ENCODE peak calls at places on chromosome 11, in seven cellular contexts. One of them, this sample, is unnamed.

GRCh38 chr11:16511807-16512114 is 155.4 kb upstream of the SOX6 start:
- DNase-seq in HL-60: no peak
- DNase-seq in heart left ventricle: no peak
- DNase-seq in fibroblast of the aortic adventitia: no peak
- DNase-seq in Peyer's patch: no peak
- DNase-seq in AG04449: no peak
- DNase-seq in CD8-positive, alpha-beta T cell: no peak
- DNase-seq in this sample: no peak

GRCh38 chr11:107116358-107116757 is 98.1 kb upstream of the GUCY1A2 start:
- DNase-seq in HL-60: no peak
- DNase-seq in heart left ventricle: no peak
- DNase-seq in fibroblast of the aortic adventitia: peak; percentile 1
- DNase-seq in Peyer's patch: no peak
- DNase-seq in AG04449: no peak
- DNase-seq in CD8-positive, alpha-beta T cell: no peak
- DNase-seq in this sample: no peak

GRCh38 chr11:106137061-106137460 is 59.6 kb downstream of the AASDHPPT start:
- DNase-seq in HL-60: no peak
- DNase-seq in heart left ventricle: no peak
- DNase-seq in fibroblast of the aortic adventitia: no peak
- DNase-seq in Peyer's patch: no peak
- DNase-seq in AG04449: no peak
- DNase-seq in CD8-positive, alpha-beta T cell: no peak
- DNase-seq in this sample: no peak

GRCh38 chr11:75667831-75668507 is 869 bp downstream of the MAP6 start:
- DNase-seq in HL-60: peak; percentile 11
- DNase-seq in heart left ventricle: peak; percentile 61
- DNase-seq in fibroblast of the aortic adventitia: peak; percentile 40
- DNase-seq in Peyer's patch: no peak
- DNase-seq in AG04449: no peak
- DNase-seq in CD8-positive, alpha-beta T cell: no peak
- DNase-seq in this sample: peak; percentile 57

GRCh38 chr11:46386674-46387073 is 4.9 kb downstream of the CHRM4 start:
- DNase-seq in HL-60: no peak
- DNase-seq in heart left ventricle: no peak
- DNase-seq in fibroblast of the aortic adventitia: no peak
- DNase-seq in Peyer's patch: no peak
- DNase-seq in AG04449: no peak
- DNase-seq in CD8-positive, alpha-beta T cell: no peak
- DNase-seq in this sample: no peak

GRCh38 chr11:1221848-1222311 is 986 bp upstream of the MUC5B start:
- DNase-seq in HL-60: no peak
- DNase-seq in heart left ventricle: no peak
- DNase-seq in fibroblast of the aortic adventitia: no peak
- DNase-seq in Peyer's patch: no peak
- DNase-seq in AG04449: no peak
- DNase-seq in CD8-positive, alpha-beta T cell: no peak
- DNase-seq in this sample: no peak

GRCh38 chr11:44484211-44484610 is 81.3 kb upstream of the CD82 start:
- DNase-seq in HL-60: no peak
- DNase-seq in heart left ventricle: peak; percentile 19
- DNase-seq in fibroblast of the aortic adventitia: peak; percentile 7
- DNase-seq in Peyer's patch: no peak
- DNase-seq in AG04449: no peak
- DNase-seq in CD8-positive, alpha-beta T cell: no peak
- DNase-seq in this sample: peak; percentile 15

GRCh38 chr11:105612766-105613165 is 2.9 kb downstream of the GRIA4 start:
- DNase-seq in HL-60: no peak
- DNase-seq in heart left ventricle: no peak
- DNase-seq in fibroblast of the aortic adventitia: no peak
- DNase-seq in Peyer's patch: no peak
- DNase-seq in AG04449: no peak
- DNase-seq in CD8-positive, alpha-beta T cell: no peak
- DNase-seq in this sample: no peak

GRCh38 chr11:5508605-5509004 is 1.2 kb downstream of the UBQLN3 start:
- DNase-seq in HL-60: no peak
- DNase-seq in heart left ventricle: no peak
- DNase-seq in fibroblast of the aortic adventitia: no peak
- DNase-seq in Peyer's patch: no peak
- DNase-seq in AG04449: no peak
- DNase-seq in CD8-positive, alpha-beta T cell: no peak
- DNase-seq in this sample: no peak

GRCh38 chr11:132519226-132519860 is 1013.0 kb downstream of the OPCML start:
- DNase-seq in HL-60: no peak
- DNase-seq in heart left ventricle: no peak
- DNase-seq in fibroblast of the aortic adventitia: no peak
- DNase-seq in Peyer's patch: no peak
- DNase-seq in AG04449: peak; percentile 86
- DNase-seq in CD8-positive, alpha-beta T cell: no peak
- DNase-seq in this sample: no peak

GRCh38 chr11:61966673-61967176 is 709 bp downstream of the FTH1 start:
- DNase-seq in HL-60: no peak
- DNase-seq in heart left ventricle: no peak
- DNase-seq in fibroblast of the aortic adventitia: peak; percentile 55
- DNase-seq in Peyer's patch: no peak
- DNase-seq in AG04449: no peak
- DNase-seq in CD8-positive, alpha-beta T cell: peak; percentile 29
- DNase-seq in this sample: peak; percentile 45

GRCh38 chr11:13126430-13126829 is 117.3 kb downstream of the RASSF10 start:
- DNase-seq in HL-60: no peak
- DNase-seq in heart left ventricle: no peak
- DNase-seq in fibroblast of the aortic adventitia: peak; percentile 90
- DNase-seq in Peyer's patch: no peak
- DNase-seq in AG04449: no peak
- DNase-seq in CD8-positive, alpha-beta T cell: no peak
- DNase-seq in this sample: no peak

GRCh38 chr11:17719940-17720795 is 797 bp downstream of the MYOD1 start:
- DNase-seq in HL-60: no peak
- DNase-seq in heart left ventricle: no peak
- DNase-seq in fibroblast of the aortic adventitia: no peak
- DNase-seq in Peyer's patch: no peak
- DNase-seq in AG04449: no peak
- DNase-seq in CD8-positive, alpha-beta T cell: no peak
- DNase-seq in this sample: no peak

GRCh38 chr11:643366-643765 is 6.3 kb downstream of the DRD4 start:
- DNase-seq in HL-60: no peak
- DNase-seq in heart left ventricle: no peak
- DNase-seq in fibroblast of the aortic adventitia: no peak
- DNase-seq in Peyer's patch: no peak
- DNase-seq in AG04449: no peak
- DNase-seq in CD8-positive, alpha-beta T cell: no peak
- DNase-seq in this sample: no peak

GRCh38 chr11:21511835-21512440 is 680.9 kb upstream of the ANO5 start:
- DNase-seq in HL-60: peak; percentile 26
- DNase-seq in heart left ventricle: peak; percentile 7
- DNase-seq in fibroblast of the aortic adventitia: peak; percentile 5
- DNase-seq in Peyer's patch: no peak
- DNase-seq in AG04449: no peak
- DNase-seq in CD8-positive, alpha-beta T cell: no peak
- DNase-seq in this sample: peak; percentile 64
- TF ChIP-seq CTCF in HL-60: peak; percentile 65
- TF ChIP-seq CTCF in heart left ventricle: peak; percentile 15
- TF ChIP-seq CTCF in fibroblast of the aortic adventitia: peak; percentile 9
- TF ChIP-seq CTCF in Peyer's patch: no peak
- TF ChIP-seq CTCF in AG04449: no peak
- TF ChIP-seq CTCF in CD8-positive, alpha-beta T cell: no peak
- TF ChIP-seq CTCF in this sample: peak; percentile 63

GRCh38 chr11:97610854-97611253 is 1221.0 kb downstream of the JRKL start:
- DNase-seq in HL-60: no peak
- DNase-seq in heart left ventricle: no peak
- DNase-seq in fibroblast of the aortic adventitia: no peak
- DNase-seq in Peyer's patch: no peak
- DNase-seq in AG04449: no peak
- DNase-seq in CD8-positive, alpha-beta T cell: no peak
- DNase-seq in this sample: no peak

GRCh38 chr11:97611345-97611744 is 1221.5 kb downstream of the JRKL start:
- DNase-seq in HL-60: no peak
- DNase-seq in heart left ventricle: no peak
- DNase-seq in fibroblast of the aortic adventitia: no peak
- DNase-seq in Peyer's patch: no peak
- DNase-seq in AG04449: no peak
- DNase-seq in CD8-positive, alpha-beta T cell: no peak
- DNase-seq in this sample: no peak

GRCh38 chr11:97610000-97610399 is 1220.2 kb downstream of the JRKL start:
- DNase-seq in HL-60: no peak
- DNase-seq in heart left ventricle: no peak
- DNase-seq in fibroblast of the aortic adventitia: peak; percentile 2
- DNase-seq in Peyer's patch: no peak
- DNase-seq in AG04449: no peak
- DNase-seq in CD8-positive, alpha-beta T cell: no peak
- DNase-seq in this sample: peak; percentile 19

DNA sequence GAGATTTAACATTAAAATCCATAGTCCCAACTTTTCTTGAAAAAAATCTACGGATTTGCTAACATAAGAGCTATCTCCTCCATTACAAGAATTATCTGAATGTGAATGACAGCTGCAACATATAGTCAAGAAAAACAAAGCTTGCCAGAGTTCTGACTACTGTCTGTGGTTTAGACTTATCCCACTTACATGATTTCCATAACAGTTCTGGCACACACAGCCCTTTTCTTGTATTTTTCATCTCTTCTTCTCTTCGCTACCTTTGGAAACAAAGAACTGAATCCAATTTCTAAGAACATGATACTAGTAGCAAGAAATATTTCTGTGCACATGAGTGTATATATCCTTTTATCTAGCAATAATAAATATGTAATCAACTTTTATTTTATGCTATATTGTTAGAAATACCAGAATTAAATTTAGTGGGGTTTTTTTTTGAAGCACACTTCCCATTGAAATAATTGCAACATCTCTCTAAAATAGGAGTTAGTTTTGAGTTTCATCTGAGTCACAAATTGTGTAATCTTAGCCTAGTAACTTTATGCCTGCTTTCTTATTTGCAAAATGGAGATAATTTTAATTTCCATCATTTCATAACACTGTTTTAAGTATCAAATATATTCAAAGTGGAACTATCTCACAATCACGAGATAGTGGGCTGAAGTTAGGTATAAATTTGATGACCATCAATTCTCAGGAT is 1217.6 kb downstream of the JRKL start:
- DNase-seq in HL-60: peak; percentile 35
- DNase-seq in heart left ventricle: no peak
- DNase-seq in fibroblast of the aortic adventitia: peak; percentile 2
- DNase-seq in Peyer's patch: no peak
- DNase-seq in AG04449: no peak
- DNase-seq in CD8-positive, alpha-beta T cell: no peak
- DNase-seq in this sample: no peak
- H3K4me3 ChIP-seq in HL-60: no peak overlapping the region
- H3K4me3 ChIP-seq in heart left ventricle: no peak overlapping the region
- H3K4me3 ChIP-seq in fibroblast of the aortic adventitia: no peak overlapping the region
- H3K4me3 ChIP-seq in Peyer's patch: no peak overlapping the region
- H3K4me3 ChIP-seq in AG04449: no peak overlapping the region
- H3K4me3 ChIP-seq in CD8-positive, alpha-beta T cell: no peak overlapping the region
- H3K4me3 ChIP-seq in this sample: no peak overlapping the region

DNA sequence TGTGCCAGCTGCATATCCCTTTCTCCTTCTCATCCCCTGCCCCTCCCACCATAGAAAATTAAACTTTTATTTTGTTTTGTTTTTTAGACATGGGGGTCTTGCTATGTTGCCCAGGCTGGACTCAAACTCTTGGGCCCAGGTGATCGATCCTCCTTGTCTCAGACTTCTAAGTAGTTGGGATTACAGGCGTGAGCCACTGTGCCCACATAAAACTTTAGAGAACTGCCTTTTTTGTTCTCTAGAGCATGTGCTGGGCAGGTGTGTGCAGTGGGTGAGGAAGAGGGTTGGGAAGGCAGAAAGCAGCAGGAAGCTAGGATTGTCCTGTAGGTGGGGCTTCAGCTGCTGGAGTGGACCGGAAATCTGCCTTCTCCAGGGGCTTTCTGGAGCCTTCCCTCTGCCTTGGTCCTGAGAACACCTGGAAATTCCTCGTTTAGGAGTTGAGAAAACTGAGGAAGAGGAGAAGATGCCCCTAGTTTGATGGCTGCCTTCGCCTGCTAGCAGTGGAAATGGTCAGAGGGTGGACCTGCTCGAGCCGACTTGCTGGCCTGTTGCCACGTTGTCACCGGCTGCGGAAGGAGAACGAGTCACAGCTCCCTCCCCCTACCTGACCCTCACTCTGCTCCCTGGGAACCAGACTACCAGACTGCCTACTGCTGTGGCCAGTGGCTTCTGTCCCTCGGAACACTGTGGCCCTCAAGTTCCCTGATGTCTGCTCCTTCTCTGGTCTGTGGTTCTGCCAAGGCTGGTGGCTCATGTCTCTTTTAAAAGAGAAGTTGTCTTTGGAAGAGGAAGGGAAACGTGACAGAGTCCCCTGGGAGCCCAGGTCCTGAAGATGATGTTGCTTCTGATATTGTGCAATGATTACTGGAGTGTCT is 4.0 kb downstream of the ST14 start:
- DNase-seq in HL-60: peak; percentile 90
- DNase-seq in heart left ventricle: no peak
- DNase-seq in fibroblast of the aortic adventitia: no peak
- DNase-seq in Peyer's patch: peak; percentile 62
- DNase-seq in AG04449: no peak
- DNase-seq in CD8-positive, alpha-beta T cell: no peak
- DNase-seq in this sample: no peak
- TF ChIP-seq CTCF in HL-60: no peak
- TF ChIP-seq CTCF in heart left ventricle: no peak
- TF ChIP-seq CTCF in fibroblast of the aortic adventitia: no peak
- TF ChIP-seq CTCF in Peyer's patch: no peak
- TF ChIP-seq CTCF in AG04449: no peak
- TF ChIP-seq CTCF in CD8-positive, alpha-beta T cell: no peak
- TF ChIP-seq CTCF in this sample: no peak

GRCh38 chr11:34308821-34309585 is 48.8 kb downstream of the ABTB2 start:
- DNase-seq in HL-60: peak; percentile 88
- DNase-seq in heart left ventricle: no peak
- DNase-seq in fibroblast of the aortic adventitia: peak; percentile 88
- DNase-seq in Peyer's patch: no peak
- DNase-seq in AG04449: no peak
- DNase-seq in CD8-positive, alpha-beta T cell: no peak
- DNase-seq in this sample: no peak
- H3K4me3 ChIP-seq in HL-60: no peak overlapping the region
- H3K4me3 ChIP-seq in heart left ventricle: no peak overlapping the region
- H3K4me3 ChIP-seq in fibroblast of the aortic adventitia: no peak overlapping the region
- H3K4me3 ChIP-seq in Peyer's patch: no peak overlapping the region
- H3K4me3 ChIP-seq in AG04449: no peak overlapping the region
- H3K4me3 ChIP-seq in CD8-positive, alpha-beta T cell: no peak overlapping the region
- H3K4me3 ChIP-seq in this sample: no peak overlapping the region

This sample was measured in GM12865.